ENCODE peak calls at places on chromosomes 5 and 9, in five cellular contexts. I is spleen, B is mammary epithelial cell, S is suprapubic skin, P is body of pancreas. T is an unnamed sample.

GRCh38 chr5:72454996-72455395 is 52.2 kb downstream of the ZNF366 start:
- DNase-seq in I (no peak), B (no peak), S (no peak), P (no peak), T (no peak)

GRCh38 chr5:173139631-173140030 is 4.7 kb upstream of the BNIP1 start:
- DNase-seq in I (no peak), B (no peak), S (no peak), P (no peak), T (no peak)

GRCh38 chr5:173875189-173875588 is 13.0 kb upstream of the CPEB4 start:
- DNase-seq in I (no peak), B (no peak), S (no peak), P (no peak), T (no peak)

GRCh38 chr5:91651704-91652103 is 268.6 kb upstream of the ARRDC3 start:
- DNase-seq in I (no peak), B (no peak), S (no peak), P (no peak), T (peak; percentile 32)

GRCh38 chr9:30039712-30040111 is 2344.7 kb upstream of the ACO1 start:
- DNase-seq in I (no peak), B (no peak), S (no peak), P (no peak), T (no peak)

GRCh38 chr9:95574176-95574575 is 57.4 kb upstream of the PTCH1 start:
- DNase-seq in I (no peak), B (no peak), S (no peak), P (no peak), T (no peak)

GRCh38 chr5:32315221-32316014 is 2.7 kb upstream of the MTMR12 start:
- DNase-seq in I (no peak), B (no peak), S (no peak), P (no peak), T (no peak)

GRCh38 chr5:153404747-153405146 is 85.7 kb upstream of the GRIA1 start:
- DNase-seq in I (peak; percentile 68), B (no peak), S (no peak), P (no peak), T (no peak)

GRCh38 chr9:96187108-96187695 is 114.8 kb downstream of the HSD17B3 start:
- DNase-seq in I (no peak), B (no peak), S (no peak), P (no peak), T (no peak)

GRCh38 chr5:57828221-57828620 is 345.6 kb upstream of the ACTBL2 start:
- DNase-seq in I (no peak), B (no peak), S (no peak), P (no peak), T (no peak)

GRCh38 chr5:34516686-34517085 is 139.4 kb upstream of the RAI14 start:
- DNase-seq in I (no peak), B (no peak), S (no peak), P (no peak), T (no peak)

GRCh38 chr5:156479864-156480263 is 152.9 kb downstream of the SGCD start:
- DNase-seq in I (no peak), B (no peak), S (peak; percentile 62), P (no peak), T (peak; percentile 32)

GRCh38 chr5:168969341-168969863 is 331.5 kb downstream of the SLIT3 start:
- DNase-seq in I (no peak), B (no peak), S (no peak), P (no peak), T (no peak)

GRCh38 chr9:121304707-121305106 is 36.7 kb downstream of the GSN start:
- DNase-seq in I (peak; percentile 15), B (no peak), S (peak; percentile 49), P (no peak), T (no peak)

GRCh38 chr5:60492958-60493357 is 207.0 kb downstream of the DEPDC1B start:
- DNase-seq in I (no peak), B (peak; percentile 82), S (no peak), P (no peak), T (no peak)

GRCh38 chr5:83265318-83265717 is 188.0 kb downstream of the XRCC4 start:
- DNase-seq in I (no peak), B (peak; percentile 49), S (no peak), P (peak; percentile 38), T (no peak)

GRCh38 chr5:145936401-145937131 is at the start of gene SH3RF2:
- DNase-seq in I (no peak), B (peak; percentile 85), S (peak; percentile 65), P (peak; percentile 70), T (peak; percentile 57)

GRCh38 chr9:86460211-86461002 is 106.2 kb upstream of the TUT7 start:
- DNase-seq in I (no peak), B (no peak), S (no peak), P (no peak), T (no peak)

GRCh38 chr5:2724831-2725230 is 26.6 kb downstream of the IRX2 start:
- DNase-seq in I (no peak), B (no peak), S (no peak), P (no peak), T (no peak)

GRCh38 chr5:126103872-126104271 is 319.3 kb upstream of the GRAMD2B start:
- DNase-seq in I (no peak), B (no peak), S (no peak), P (no peak), T (no peak)

GRCh38 chr5:115820846-115821245 is 4.4 kb upstream of the CDO1 start:
- DNase-seq in I (no peak), B (no peak), S (no peak), P (no peak), T (no peak)

GRCh38 chr5:164289526-164289925 is 784.1 kb downstream of the MAT2B start:
- DNase-seq in I (no peak), B (no peak), S (no peak), P (no peak), T (no peak)

GRCh38 chr5:55492449-55492848 is 42.3 kb downstream of the PLPP1 start:
- DNase-seq in I (no peak), B (peak; percentile 33), S (no peak), P (no peak), T (no peak)

GRCh38 chr5:119706049-119706448 is 76.7 kb downstream of the FAM170A start:
- DNase-seq in I (no peak), B (no peak), S (no peak), P (no peak), T (no peak)

GRCh38 chr5:14134771-14135170 is 8.4 kb upstream of the TRIO start:
- DNase-seq in I (no peak), B (no peak), S (no peak), P (no peak), T (no peak)
- H3K4me3 ChIP-seq in I (no peak overlapping the region), B (no peak overlapping the region), S (no peak overlapping the region), P (no peak overlapping the region), T (no peak overlapping the region)

GRCh38 chr5:9953691-9954090 is 296.0 kb downstream of the ATPSCKMT start:
- DNase-seq in I (no peak), B (no peak), S (no peak), P (no peak), T (no peak)
- H3K4me1 ChIP-seq in I (no peaks in the 10 kb centered on the region), B (no peaks in the 10 kb centered on the region), S (no peaks in the 10 kb centered on the region), P (no peaks in the 10 kb centered on the region), T (no peaks in the 10 kb centered on the region)

GRCh38 chr5:78637468-78637867 is 11.1 kb downstream of the LHFPL2 start:
- DNase-seq in I (no peak), B (no peak), S (no peak), P (no peak), T (no peak)

GRCh38 chr5:78638973-78639669 is 9.5 kb downstream of the LHFPL2 start:
- DNase-seq in I (no peak), B (no peak), S (no peak), P (no peak), T (no peak)

GRCh38 chr5:78639811-78640210 is 8.8 kb downstream of the LHFPL2 start:
- DNase-seq in I (no peak), B (no peak), S (no peak), P (no peak), T (no peak)

GRCh38 chr5:78636682-78637081 is 11.9 kb downstream of the LHFPL2 start:
- DNase-seq in I (no peak), B (no peak), S (no peak), P (no peak), T (no peak)

DNA sequence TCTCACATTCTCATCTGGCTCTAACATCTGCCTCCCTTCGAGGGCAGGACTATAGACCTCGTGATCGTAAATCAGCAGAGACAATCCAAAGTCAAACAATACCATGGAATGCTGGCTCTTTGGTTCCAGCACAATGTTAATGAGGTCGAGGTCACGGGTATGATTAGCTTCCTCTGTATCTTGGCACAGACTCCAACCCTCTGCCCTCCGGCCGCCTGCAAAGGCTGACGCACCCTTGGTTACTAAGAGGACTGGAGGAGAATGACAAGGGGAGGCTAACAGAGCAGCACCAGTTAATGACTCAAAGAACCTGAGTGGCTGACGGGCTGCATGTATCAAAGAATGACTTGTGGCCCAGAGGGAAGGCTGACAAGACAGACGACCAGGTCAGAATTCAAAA is 10.1 kb downstream of the LHFPL2 start:
- DNase-seq in I (no peak), B (peak; percentile 98), S (peak; percentile 81), P (peak; percentile 80), T (peak; percentile 78)
- H3K27ac ChIP-seq in I (no peak overlapping the region), B (peak overlapping the region; percentile 85), S (peak overlapping the region; percentile 46), P (peak overlapping the region; percentile 68), T (no peak overlapping the region)

GRCh38 chr5:6730807-6731206 is 17.6 kb downstream of the TENT4A start:
- DNase-seq in I (no peak), B (no peak), S (no peak), P (no peak), T (no peak)
- H3K4me3 ChIP-seq in I (no peak overlapping the region), B (no peak overlapping the region), S (no peak overlapping the region), P (no peak overlapping the region), T (no peak overlapping the region)

GRCh38 chr9:127847155-127847463 is 7.3 kb downstream of the ENG start:
- DNase-seq in I (no peak), B (no peak), S (no peak), P (no peak), T (no peak)
- H3K4me1 ChIP-seq in I (peaks cover 26% of the 10 kb centered on the region), B (peaks cover 4% of the 10 kb centered on the region), S (peaks cover 22% of the 10 kb centered on the region), P (peaks cover 12% of the 10 kb centered on the region), T (peaks cover 10% of the 10 kb centered on the region)

DNA sequence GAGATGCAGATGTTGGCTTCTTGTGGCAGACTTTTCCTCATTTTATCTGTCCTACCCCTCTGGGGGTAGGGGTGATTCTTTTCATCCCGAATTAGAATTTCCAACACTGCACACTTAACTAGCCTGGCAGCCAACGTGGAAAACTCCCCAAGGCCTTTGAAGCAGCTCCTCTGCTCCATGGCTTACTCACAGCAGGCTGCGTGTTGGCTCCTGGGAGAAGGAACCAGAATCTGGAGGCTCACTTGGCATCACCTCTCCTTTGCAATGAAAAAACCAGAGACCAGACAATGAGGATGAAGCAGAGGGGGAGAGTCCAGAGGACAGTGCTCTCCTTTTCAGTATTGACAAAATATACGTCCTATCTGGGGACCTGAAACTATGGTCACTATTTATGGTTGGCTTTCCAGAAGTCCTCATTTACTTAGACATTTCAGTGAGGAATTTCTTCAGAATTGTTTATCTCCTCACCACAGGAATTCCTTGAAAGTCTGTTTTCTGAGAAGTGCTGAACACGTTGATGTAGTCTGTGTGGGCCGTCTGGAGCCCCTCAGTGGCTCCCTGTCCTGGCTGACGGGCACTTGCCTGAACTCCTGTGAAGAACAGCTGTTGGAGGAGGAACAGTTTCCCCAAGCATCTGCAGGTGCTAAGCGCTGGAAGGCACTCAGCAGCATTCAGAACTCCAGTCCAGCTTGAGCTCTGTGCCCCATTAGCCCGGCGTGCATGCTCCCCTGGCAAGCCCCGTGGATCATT is 231.3 kb downstream of the RFK start:
- DNase-seq in I (no peak), B (no peak), S (no peak), P (no peak), T (no peak)
- H3K27ac ChIP-seq in I (no peak overlapping the region), B (no peak overlapping the region), S (no peak overlapping the region), P (no peak overlapping the region), T (no peak overlapping the region)

T was measured in right cardiac atrium.